ENCODE peak calls at places on chromosomes 13 and 19, in nine cellular contexts. T, R, D, P, I, G, W, S and N are unnamed samples.
A peak's percentile ranks its signal among the peaks of the same experiment; 100 is the strongest.

GRCh38 chr13:27027086-27027667 is 144.4 kb downstream of the USP12 start:
- DNase-seq in T (no peak), R (no peak), D (no peak), P (no peak), I (no peak), G (no peak), W (no peak), S (no peak), N (no peak)

GRCh38 chr13:20616059-20616797 is 49.3 kb downstream of the IFT88 start:
- DNase-seq in T (no peak), R (no peak), D (peak; percentile 98), P (no peak), I (no peak), G (no peak), W (no peak), S (no peak), N (no peak)

GRCh38 chr13:50915562-50915961 is 6.0 kb downstream of the RNASEH2B start:
- DNase-seq in T (no peak), R (no peak), D (no peak), P (no peak), I (no peak), G (no peak), W (no peak), S (peak; percentile 59), N (no peak)

GRCh38 chr13:26941345-26942174 is 181.0 kb upstream of the GPR12 start:
- DNase-seq in T (no peak), R (no peak), D (peak; percentile 91), P (no peak), I (no peak), G (no peak), W (no peak), S (no peak), N (no peak)

GRCh38 chr19:36847968-36848367 is 2.7 kb upstream of the ZNF345 start:
- DNase-seq in T (no peak), R (no peak), D (no peak), P (no peak), I (no peak), G (no peak), W (no peak), S (no peak), N (no peak)

GRCh38 chr13:30572859-30573275 is 44.9 kb upstream of the USPL1 start:
- DNase-seq in T (no peak), R (no peak), D (peak; percentile 57), P (no peak), I (no peak), G (no peak), W (no peak), S (no peak), N (no peak)

GRCh38 chr19:48271531-48272151 is 1.8 kb downstream of the ZNF114 start:
- DNase-seq in T (peak; percentile 39), R (no peak), D (peak; percentile 35), P (peak; percentile 55), I (no peak), G (peak; percentile 60), W (no peak), S (no peak), N (peak; percentile 89)

GRCh38 chr19:7869453-7869909 is 4.7 kb downstream of the PRR36 start:
- DNase-seq in T (peak; percentile 77), R (peak; percentile 82), D (peak; percentile 28), P (peak; percentile 90), I (peak; percentile 84), G (peak; percentile 85), W (peak; percentile 79), S (peak; percentile 73), N (peak; percentile 34)

GRCh38 chr13:100535401-100536135 is 53.0 kb downstream of the GGACT start:
- DNase-seq in T (peak; percentile 45), R (no peak), D (no peak), P (no peak), I (no peak), G (no peak), W (no peak), S (no peak), N (no peak)

GRCh38 chr19:19059018-19059836 is 4.6 kb upstream of the SLC25A42 start:
- DNase-seq in T (peak; percentile 58), R (no peak), D (no peak), P (no peak), I (no peak), G (no peak), W (no peak), S (no peak), N (no peak)

GRCh38 chr13:65236841-65237418 is 1993.2 kb downstream of the PCDH9 start:
- DNase-seq in T (no peak), R (no peak), D (no peak), P (no peak), I (no peak), G (no peak), W (no peak), S (no peak), N (no peak)

GRCh38 chr13:109111141-109111540 is 481.7 kb downstream of the MYO16 start:
- DNase-seq in T (no peak), R (no peak), D (no peak), P (no peak), I (no peak), G (no peak), W (no peak), S (no peak), N (no peak)

DNA sequence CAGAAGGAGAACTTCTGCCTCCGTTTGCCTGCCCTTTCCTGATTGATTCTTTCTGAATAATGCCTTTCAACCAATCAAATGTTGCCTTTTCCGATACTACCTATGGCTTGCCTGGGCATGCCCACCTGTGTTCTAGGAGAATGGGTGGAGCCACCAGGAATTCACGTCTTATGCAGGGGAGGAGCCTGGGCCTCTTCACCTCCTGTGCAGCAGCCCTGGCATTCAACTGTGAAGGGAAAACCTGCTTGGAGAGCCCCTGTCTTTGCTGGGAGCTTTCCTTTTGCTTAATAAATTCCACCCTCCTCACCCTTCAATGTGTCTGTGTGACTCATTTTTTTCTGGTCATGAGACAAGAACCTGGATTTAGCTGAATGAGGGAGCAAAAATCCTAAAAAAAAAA is 730.7 kb downstream of the UQCRFS1 start:
- DNase-seq in T (no peak), R (no peak), D (no peak), P (no peak), I (no peak), G (no peak), W (no peak), S (no peak), N (no peak)
- H3K4me1 ChIP-seq in T (no peaks in the 10 kb centered on the region), R (no peaks in the 10 kb centered on the region), D (no peaks in the 10 kb centered on the region), P (no peaks in the 10 kb centered on the region), I (peaks cover 8% of the 10 kb centered on the region), G (no peaks in the 10 kb centered on the region), W (no peaks in the 10 kb centered on the region), S (no peaks in the 10 kb centered on the region), N (no peaks in the 10 kb centered on the region)

GRCh38 chr19:13099073-13099999 is 3.3 kb downstream of the LYL1 start:
- DNase-seq in T (peak; percentile 67), R (peak; percentile 78), D (no peak), P (peak; percentile 88), I (peak; percentile 88), G (peak; percentile 92), W (no peak), S (peak; percentile 84), N (no peak)

GRCh38 chr19:13101590-13102415 is 855 bp downstream of the LYL1 start:
- DNase-seq in T (no peak), R (no peak), D (no peak), P (no peak), I (no peak), G (no peak), W (no peak), S (no peak), N (no peak)

GRCh38 chr19:13102416-13102665 is 317 bp downstream of the LYL1 start:
- DNase-seq in T (no peak), R (no peak), D (no peak), P (no peak), I (no peak), G (no peak), W (no peak), S (no peak), N (no peak)

GRCh38 chr19:13100031-13100588 is 2.5 kb downstream of the LYL1 start:
- DNase-seq in T (no peak), R (no peak), D (no peak), P (peak; percentile 78), I (peak; percentile 86), G (no peak), W (no peak), S (peak; percentile 58), N (no peak)

GRCh38 chr19:13100871-13101589 is 1.6 kb downstream of the LYL1 start:
- DNase-seq in T (no peak), R (no peak), D (no peak), P (no peak), I (no peak), G (no peak), W (no peak), S (peak; percentile 47), N (no peak)
- H3K4me3 ChIP-seq in T (no peak overlapping the region), R (peak overlapping the region; percentile 44), D (no peak overlapping the region), P (no peak overlapping the region), I (peak overlapping the region; percentile 70), G (peak overlapping the region; percentile 64), W (no peak overlapping the region), S (peak overlapping the region; percentile 66), N (no peak overlapping the region)

GRCh38 chr13:110400786-110401533 is 93.9 kb downstream of the COL4A2 start:
- DNase-seq in T (no peak), R (no peak), D (peak; percentile 73), P (no peak), I (no peak), G (no peak), W (no peak), S (no peak), N (no peak)
- H3K4me1 ChIP-seq in T (peaks cover 14% of the 10 kb centered on the region), R (peaks cover 12% of the 10 kb centered on the region), D (peaks cover 40% of the 10 kb centered on the region), P (no peaks in the 10 kb centered on the region), I (no peaks in the 10 kb centered on the region), G (peaks cover 41% of the 10 kb centered on the region), W (peaks cover 16% of the 10 kb centered on the region), S (no peaks in the 10 kb centered on the region), N (no peaks in the 10 kb centered on the region)

DNA sequence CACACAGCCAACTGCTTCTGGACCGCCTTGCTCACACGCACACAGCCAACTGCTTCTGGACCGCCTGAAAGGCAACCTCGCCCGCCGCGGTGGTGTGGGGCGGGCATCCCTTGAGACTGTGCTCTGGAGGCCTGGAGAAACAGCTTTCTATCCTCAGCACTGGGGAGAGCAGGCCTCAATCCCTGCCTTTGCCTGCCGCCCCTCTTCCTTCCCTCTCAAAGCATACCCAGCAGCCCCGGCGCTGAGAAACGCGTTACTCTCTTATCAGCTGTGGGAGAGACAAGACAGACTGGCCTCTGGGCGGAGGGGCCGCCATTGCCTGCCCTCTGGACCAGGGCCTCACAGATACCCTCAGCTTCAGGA is 2.9 kb downstream of the LIPE start:
- DNase-seq in T (peak; percentile 54), R (no peak), D (no peak), P (no peak), I (peak; percentile 46), G (no peak), W (no peak), S (no peak), N (no peak)
- H3K4me3 ChIP-seq in T (peak overlapping the region; percentile 69), R (peak overlapping the region; percentile 66), D (peak overlapping the region; percentile 64), P (peak overlapping the region; percentile 78), I (peak overlapping the region; percentile 82), G (peak overlapping the region; percentile 92), W (no peak overlapping the region), S (peak overlapping the region; percentile 67), N (no peak overlapping the region)